ENCODE peak calls at places on chromosome 15, in six cellular contexts. U is colonic mucosa, X is cardiac muscle cell, F is SJCRH30, D is iPS DF 6.9, I is lung. A is an unnamed sample.

GRCh38 chr15:77527164-77527778 is 105.4 kb downstream of the LINGO1 start:
- DNase-seq in X (peak; percentile 75), U (no peak), D (no peak), F (peak; percentile 91), I (no peak), A (no peak)

GRCh38 chr15:100281096-100281917 is 60.5 kb downstream of the ADAMTS17 start:
- DNase-seq in I (no peak), F (no peak), X (no peak), D (no peak), U (no peak), A (no peak)

GRCh38 chr15:73786518-73786917 is 33.4 kb upstream of the INSYN1 start:
- DNase-seq in X (no peak), F (no peak), U (no peak), I (no peak), D (peak; percentile 68), A (no peak)

GRCh38 chr15:42157981-42158765 is 1.7 kb upstream of the PLA2G4F start:
- DNase-seq in X (peak; percentile 68), U (no peak), F (no peak), I (no peak), D (no peak), A (no peak)

GRCh38 chr15:42427429-42428223 is 63.3 kb downstream of the ZNF106 start:
- DNase-seq in X (peak; percentile 64), U (no peak), F (peak; percentile 65), D (no peak), I (no peak), A (no peak)

GRCh38 chr15:73264881-73265280 is 103.9 kb downstream of the HCN4 start:
- DNase-seq in I (no peak), D (no peak), F (no peak), X (no peak), U (no peak), A (no peak)

GRCh38 chr15:47460775-47461174 is 256.5 kb upstream of the SEMA6D start:
- DNase-seq in I (no peak), X (no peak), D (no peak), F (no peak), U (no peak), A (no peak)

GRCh38 chr15:93570571-93570970 is 481.6 kb upstream of the RGMA start:
- DNase-seq in I (no peak), D (no peak), U (no peak), X (no peak), F (peak; percentile 73), A (no peak)

GRCh38 chr15:78131295-78132021 is at the start of gene CIB2:
- DNase-seq in I (peak; percentile 55), D (no peak), U (peak; percentile 72), X (peak; percentile 76), F (peak; percentile 65), A (peak; percentile 69)

GRCh38 chr15:70507772-70508351 is 255.5 kb downstream of the UACA start:
- DNase-seq in F (no peak), I (peak; percentile 58), D (no peak), X (peak; percentile 63), U (no peak), A (no peak)

GRCh38 chr15:39429898-39430357 is 151.0 kb upstream of the THBS1 start:
- DNase-seq in D (no peak), F (no peak), I (no peak), X (peak; percentile 96), U (no peak), A (no peak)

GRCh38 chr15:39432935-39433334 is 147.9 kb upstream of the THBS1 start:
- DNase-seq in X (no peak), F (no peak), D (no peak), U (no peak), I (no peak), A (no peak)

GRCh38 chr15:39432007-39432406 is 148.9 kb upstream of the THBS1 start:
- DNase-seq in D (no peak), F (no peak), I (no peak), X (no peak), U (no peak), A (no peak)

GRCh38 chr15:39431371-39431770 is 149.5 kb upstream of the THBS1 start:
- DNase-seq in U (no peak), D (no peak), X (peak; percentile 63), F (no peak), I (no peak), A (no peak)

GRCh38 chr15:39430389-39430788 is 150.5 kb upstream of the THBS1 start:
- DNase-seq in I (no peak), F (peak; percentile 15), D (no peak), X (no peak), U (no peak), A (no peak)
- H3K4me1 ChIP-seq in I (peaks cover 6% of the 10 kb centered on the region), F (peaks cover 18% of the 10 kb centered on the region), D (no peaks in the 10 kb centered on the region), X (peaks cover 42% of the 10 kb centered on the region), U (no peaks in the 10 kb centered on the region), A (peaks cover 10% of the 10 kb centered on the region)

GRCh38 chr15:83243634-83244033 is 36.0 kb upstream of the HDGFL3 start:
- DNase-seq in I (no peak), D (no peak), U (no peak), X (no peak), F (no peak), A (no peak)
- H3K4me1 ChIP-seq in I (no peaks in the 10 kb centered on the region), D (no peaks in the 10 kb centered on the region), U (no peaks in the 10 kb centered on the region), X (no peaks in the 10 kb centered on the region), F (no peaks in the 10 kb centered on the region), A (no peaks in the 10 kb centered on the region)

DNA sequence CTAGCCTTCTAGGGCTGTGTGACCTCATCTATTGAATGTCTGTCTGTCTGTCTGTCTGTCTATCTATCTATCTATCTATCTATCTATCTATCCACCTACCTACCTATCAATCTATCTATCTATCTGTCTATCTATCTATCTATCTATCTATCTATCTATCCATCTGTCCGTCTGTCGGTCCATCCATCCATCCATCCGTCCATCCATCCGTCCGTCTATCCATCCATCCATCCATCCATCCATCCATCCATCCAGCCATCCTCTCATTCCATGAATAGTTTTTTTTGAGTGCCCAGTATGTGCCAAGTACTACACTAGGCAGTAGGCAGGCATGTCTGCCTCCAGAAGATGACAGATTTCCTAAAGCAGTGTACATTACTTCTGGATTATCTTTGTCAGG is 122.5 kb downstream of the FOXB1 start:
- DNase-seq in I (no peak), U (no peak), F (no peak), X (no peak), D (no peak), A (no peak)
- H3K4me1 ChIP-seq in I (no peaks in the 10 kb centered on the region), U (no peaks in the 10 kb centered on the region), F (peaks cover 11% of the 10 kb centered on the region), X (peaks cover 8% of the 10 kb centered on the region), D (peaks cover 4% of the 10 kb centered on the region), A (peaks cover 6% of the 10 kb centered on the region)

GRCh38 chr15:92074161-92074560 is 220.7 kb downstream of the SLCO3A1 start:
- DNase-seq in I (no peak), U (no peak), X (no peak), D (no peak), F (no peak), A (no peak)
- H3K4me1 ChIP-seq in I (peaks cover 18% of the 10 kb centered on the region), U (no peaks in the 10 kb centered on the region), X (peaks cover 5% of the 10 kb centered on the region), D (no peaks in the 10 kb centered on the region), F (no peaks in the 10 kb centered on the region), A (peaks cover 37% of the 10 kb centered on the region)

GRCh38 chr15:98790270-98790669 is 141.9 kb downstream of the IGF1R start:
- DNase-seq in D (no peak), F (no peak), X (no peak), U (no peak), I (no peak), A (no peak)
- H3K4me1 ChIP-seq in D (peaks cover 8% of the 10 kb centered on the region), F (peaks cover 34% of the 10 kb centered on the region), X (peaks cover 47% of the 10 kb centered on the region), U (peaks cover 8% of the 10 kb centered on the region), I (peaks cover 12% of the 10 kb centered on the region), A (no peaks in the 10 kb centered on the region)